ENCODE peak calls at places on chromosomes 4 and X, in eight cellular contexts. One of them, this sample, is unnamed.

GRCh38 chrX:56793112-56793430 is 64.0 kb downstream of the NBDY start:
- DNase-seq in activated T-cell treated with anti-CD3 and anti-CD28 coated beads, Interleukin-2, amount 50 U/mL, for 72 hours: no peak
- DNase-seq in iPS DF 19.7: no peak
- DNase-seq in nephron progenitor cell: no peak
- DNase-seq in BJ: no peak
- DNase-seq in activated CD8-positive, alpha-beta T cell treated with anti-CD3 and anti-CD28 coated beads for 36 hours: no peak
- DNase-seq in stimulated activated CD4-positive, alpha-beta T cell treated with anti-CD3 and anti-CD28 coated beads, Interleukin-15, amount 100 ng/mL, for 1 hour: no peak
- DNase-seq in effector memory CD4-positive, alpha-beta T cell: no peak
- DNase-seq in this sample: no peak

GRCh38 chr4:169439244-169439643 is 168.5 kb upstream of the SH3RF1 start:
- DNase-seq in iPS DF 19.7: no peak
- DNase-seq in activated T-cell treated with anti-CD3 and anti-CD28 coated beads, Interleukin-2, amount 50 U/mL, for 72 hours: no peak
- DNase-seq in nephron progenitor cell: no peak
- DNase-seq in activated CD8-positive, alpha-beta T cell treated with anti-CD3 and anti-CD28 coated beads for 36 hours: no peak
- DNase-seq in stimulated activated CD4-positive, alpha-beta T cell treated with anti-CD3 and anti-CD28 coated beads, Interleukin-15, amount 100 ng/mL, for 1 hour: no peak
- DNase-seq in BJ: no peak
- DNase-seq in effector memory CD4-positive, alpha-beta T cell: no peak
- DNase-seq in this sample: no peak

GRCh38 chr4:20839957-20840356 is 139.7 kb downstream of the PACRGL start:
- DNase-seq in stimulated activated CD4-positive, alpha-beta T cell treated with anti-CD3 and anti-CD28 coated beads, Interleukin-15, amount 100 ng/mL, for 1 hour: no peak
- DNase-seq in BJ: peak; percentile 56
- DNase-seq in effector memory CD4-positive, alpha-beta T cell: no peak
- DNase-seq in iPS DF 19.7: no peak
- DNase-seq in nephron progenitor cell: no peak
- DNase-seq in activated T-cell treated with anti-CD3 and anti-CD28 coated beads, Interleukin-2, amount 50 U/mL, for 72 hours: no peak
- DNase-seq in activated CD8-positive, alpha-beta T cell treated with anti-CD3 and anti-CD28 coated beads for 36 hours: no peak
- DNase-seq in this sample: no peak

GRCh38 chr4:5019274-5019673 is at the start of gene CYTL1:
- DNase-seq in activated CD8-positive, alpha-beta T cell treated with anti-CD3 and anti-CD28 coated beads for 36 hours: peak; percentile 25
- DNase-seq in effector memory CD4-positive, alpha-beta T cell: no peak
- DNase-seq in activated T-cell treated with anti-CD3 and anti-CD28 coated beads, Interleukin-2, amount 50 U/mL, for 72 hours: no peak
- DNase-seq in iPS DF 19.7: no peak
- DNase-seq in BJ: no peak
- DNase-seq in stimulated activated CD4-positive, alpha-beta T cell treated with anti-CD3 and anti-CD28 coated beads, Interleukin-15, amount 100 ng/mL, for 1 hour: no peak
- DNase-seq in nephron progenitor cell: peak; percentile 59
- DNase-seq in this sample: no peak

GRCh38 chr4:173418636-173419035 is 19.7 kb upstream of the SCRG1 start:
- DNase-seq in iPS DF 19.7: no peak
- DNase-seq in effector memory CD4-positive, alpha-beta T cell: no peak
- DNase-seq in stimulated activated CD4-positive, alpha-beta T cell treated with anti-CD3 and anti-CD28 coated beads, Interleukin-15, amount 100 ng/mL, for 1 hour: no peak
- DNase-seq in nephron progenitor cell: no peak
- DNase-seq in BJ: no peak
- DNase-seq in activated CD8-positive, alpha-beta T cell treated with anti-CD3 and anti-CD28 coated beads for 36 hours: no peak
- DNase-seq in activated T-cell treated with anti-CD3 and anti-CD28 coated beads, Interleukin-2, amount 50 U/mL, for 72 hours: no peak
- DNase-seq in this sample: no peak

GRCh38 chr4:112060212-112060611 is 85.0 kb upstream of the FAM241A start:
- DNase-seq in nephron progenitor cell: no peak
- DNase-seq in BJ: no peak
- DNase-seq in iPS DF 19.7: no peak
- DNase-seq in stimulated activated CD4-positive, alpha-beta T cell treated with anti-CD3 and anti-CD28 coated beads, Interleukin-15, amount 100 ng/mL, for 1 hour: no peak
- DNase-seq in effector memory CD4-positive, alpha-beta T cell: no peak
- DNase-seq in activated T-cell treated with anti-CD3 and anti-CD28 coated beads, Interleukin-2, amount 50 U/mL, for 72 hours: no peak
- DNase-seq in activated CD8-positive, alpha-beta T cell treated with anti-CD3 and anti-CD28 coated beads for 36 hours: peak; percentile 5
- DNase-seq in this sample: no peak

GRCh38 chr4:186685744-186686143 is 37.9 kb downstream of the FAT1 start:
- DNase-seq in activated T-cell treated with anti-CD3 and anti-CD28 coated beads, Interleukin-2, amount 50 U/mL, for 72 hours: no peak
- DNase-seq in activated CD8-positive, alpha-beta T cell treated with anti-CD3 and anti-CD28 coated beads for 36 hours: no peak
- DNase-seq in stimulated activated CD4-positive, alpha-beta T cell treated with anti-CD3 and anti-CD28 coated beads, Interleukin-15, amount 100 ng/mL, for 1 hour: no peak
- DNase-seq in iPS DF 19.7: no peak
- DNase-seq in effector memory CD4-positive, alpha-beta T cell: no peak
- DNase-seq in nephron progenitor cell: no peak
- DNase-seq in BJ: peak; percentile 75
- DNase-seq in this sample: no peak

GRCh38 chr4:124144302-124144701 is 568.2 kb downstream of the ANKRD50 start:
- DNase-seq in nephron progenitor cell: peak; percentile 7
- DNase-seq in activated T-cell treated with anti-CD3 and anti-CD28 coated beads, Interleukin-2, amount 50 U/mL, for 72 hours: no peak
- DNase-seq in iPS DF 19.7: no peak
- DNase-seq in effector memory CD4-positive, alpha-beta T cell: no peak
- DNase-seq in BJ: no peak
- DNase-seq in stimulated activated CD4-positive, alpha-beta T cell treated with anti-CD3 and anti-CD28 coated beads, Interleukin-15, amount 100 ng/mL, for 1 hour: no peak
- DNase-seq in activated CD8-positive, alpha-beta T cell treated with anti-CD3 and anti-CD28 coated beads for 36 hours: no peak
- DNase-seq in this sample: no peak

GRCh38 chrX:130625381-130625780 is 223.6 kb downstream of the RBMX2 start:
- DNase-seq in nephron progenitor cell: peak; percentile 35
- DNase-seq in stimulated activated CD4-positive, alpha-beta T cell treated with anti-CD3 and anti-CD28 coated beads, Interleukin-15, amount 100 ng/mL, for 1 hour: no peak
- DNase-seq in iPS DF 19.7: no peak
- DNase-seq in BJ: no peak
- DNase-seq in activated T-cell treated with anti-CD3 and anti-CD28 coated beads, Interleukin-2, amount 50 U/mL, for 72 hours: no peak
- DNase-seq in activated CD8-positive, alpha-beta T cell treated with anti-CD3 and anti-CD28 coated beads for 36 hours: no peak
- DNase-seq in effector memory CD4-positive, alpha-beta T cell: no peak
- DNase-seq in this sample: no peak

GRCh38 chr4:113699772-113700171 is 61.8 kb downstream of the CAMK2D start:
- DNase-seq in effector memory CD4-positive, alpha-beta T cell: no peak
- DNase-seq in activated T-cell treated with anti-CD3 and anti-CD28 coated beads, Interleukin-2, amount 50 U/mL, for 72 hours: no peak
- DNase-seq in iPS DF 19.7: no peak
- DNase-seq in stimulated activated CD4-positive, alpha-beta T cell treated with anti-CD3 and anti-CD28 coated beads, Interleukin-15, amount 100 ng/mL, for 1 hour: no peak
- DNase-seq in BJ: no peak
- DNase-seq in nephron progenitor cell: no peak
- DNase-seq in activated CD8-positive, alpha-beta T cell treated with anti-CD3 and anti-CD28 coated beads for 36 hours: no peak
- DNase-seq in this sample: no peak

This sample was measured in putamen.